ENCODE peak calls at places on chromosomes 2 and 18, in six cellular contexts. P, Q, V, U, O and B are unnamed samples.

GRCh38 chr2:195848119-195848899 is 191.3 kb downstream of the SLC39A10 start:
- DNase-seq in P (no peak), Q (no peak), V (no peak), U (no peak), O (no peak), B (no peak)

GRCh38 chr18:21303913-21304312 is 61.9 kb downstream of the GREB1L start:
- DNase-seq in P (no peak), Q (no peak), V (no peak), U (no peak), O (peak), B (no peak)

GRCh38 chr2:237501892-237502513 is 15.0 kb downstream of the MLPH start:
- DNase-seq in P (no peak), Q (peak), V (peak), U (no peak), O (no peak), B (no peak)

GRCh38 chr2:109601693-109602250 is 12.0 kb downstream of the SEPTIN10 start:
- DNase-seq in P (no peak), Q (no peak), V (no peak), U (no peak), O (no peak), B (no peak)

GRCh38 chr2:28231110-28231621 is 161.5 kb upstream of the FOSL2 start:
- DNase-seq in P (no peak), Q (peak), V (peak), U (no peak), O (no peak), B (no peak)

GRCh38 chr18:79786781-79787526 is 10.8 kb upstream of the KCNG2 start:
- DNase-seq in P (no peak), Q (peak), V (peak), U (no peak), O (no peak), B (no peak)

GRCh38 chr2:23631391-23631790 is 246.4 kb downstream of the KLHL29 start:
- DNase-seq in P (no peak), Q (no peak), V (no peak), U (no peak), O (no peak), B (no peak)

GRCh38 chr18:5238371-5238758 is 41.3 kb upstream of the AKAIN1 start:
- DNase-seq in P (no peak), Q (peak), V (peak), U (no peak), O (peak), B (peak)

GRCh38 chr2:100993294-100993693 is 8.8 kb upstream of the RPL31 start:
- DNase-seq in P (no peak), Q (no peak), V (no peak), U (no peak), O (no peak), B (no peak)

GRCh38 chr2:17228461-17228860 is 289.8 kb downstream of the RAD51AP2 start:
- DNase-seq in P (no peak), Q (no peak), V (no peak), U (no peak), O (peak), B (no peak)

GRCh38 chr2:162435676-162436075 is 91.7 kb downstream of the GCA start:
- DNase-seq in P (no peak), Q (no peak), V (peak), U (no peak), O (peak), B (no peak)

GRCh38 chr2:25187729-25188350 is 19.5 kb upstream of the POMC start:
- DNase-seq in P (no peak), Q (no peak), V (no peak), U (no peak), O (no peak), B (no peak)

GRCh38 chr18:13403786-13404549 is 185.4 kb downstream of the LDLRAD4 start:
- DNase-seq in P (no peak), Q (no peak), V (no peak), U (no peak), O (no peak), B (no peak)

GRCh38 chr2:147374410-147374811 is 470.4 kb upstream of the ACVR2A start:
- DNase-seq in P (no peak), Q (no peak), V (no peak), U (no peak), O (no peak), B (no peak)

DNA sequence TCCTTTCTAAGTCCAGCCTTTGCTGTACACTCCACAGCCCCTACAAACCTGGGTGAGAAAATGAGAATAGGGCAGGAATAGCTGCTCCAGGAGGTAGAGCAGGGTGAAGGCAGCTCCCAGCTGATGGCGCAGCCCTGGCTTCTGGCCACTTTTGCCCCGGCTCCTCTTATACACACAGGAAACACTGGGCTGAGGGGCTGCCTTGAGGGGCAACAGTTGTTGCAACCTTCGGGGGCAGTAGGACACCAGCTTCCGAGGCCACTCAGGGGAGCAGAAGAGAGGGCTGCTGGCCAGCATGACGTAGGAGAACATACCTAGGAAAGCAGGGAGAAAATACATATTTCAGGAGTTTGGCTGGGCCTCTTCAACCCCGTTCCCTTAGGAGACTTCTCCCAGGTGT is 8.1 kb downstream of the GGCX start:
- DNase-seq in P (no peak), Q (no peak), V (no peak), U (no peak), O (no peak), B (no peak)
- H4K91ac ChIP-seq in P (no peak), Q (no peak), V (no peak), U (no peak), O (no peak), B (no peak)

GRCh38 chr2:219527076-219527394 is 12.8 kb downstream of the ASIC4 start:
- DNase-seq in P (no peak), Q (no peak), V (no peak), U (no peak), O (no peak), B (no peak)
- H4K91ac ChIP-seq in P (no peak), Q (no peak), V (no peak), U (no peak), O (no peak), B (no peak)

GRCh38 chr2:240786871-240787311 is 33.1 kb downstream of the KIF1A start:
- DNase-seq in P (no peak), Q (no peak), V (no peak), U (no peak), O (no peak), B (no peak)

GRCh38 chr2:240784629-240785423 is 35.2 kb downstream of the KIF1A start:
- DNase-seq in P (no peak), Q (no peak), V (no peak), U (no peak), O (no peak), B (no peak)

GRCh38 chr2:240787521-240788472 is 32.2 kb downstream of the KIF1A start:
- DNase-seq in P (no peak), Q (no peak), V (no peak), U (no peak), O (no peak), B (no peak)

GRCh38 chr2:240785424-240786335 is 34.3 kb downstream of the KIF1A start:
- DNase-seq in P (no peak), Q (no peak), V (no peak), U (no peak), O (no peak), B (no peak)

DNA sequence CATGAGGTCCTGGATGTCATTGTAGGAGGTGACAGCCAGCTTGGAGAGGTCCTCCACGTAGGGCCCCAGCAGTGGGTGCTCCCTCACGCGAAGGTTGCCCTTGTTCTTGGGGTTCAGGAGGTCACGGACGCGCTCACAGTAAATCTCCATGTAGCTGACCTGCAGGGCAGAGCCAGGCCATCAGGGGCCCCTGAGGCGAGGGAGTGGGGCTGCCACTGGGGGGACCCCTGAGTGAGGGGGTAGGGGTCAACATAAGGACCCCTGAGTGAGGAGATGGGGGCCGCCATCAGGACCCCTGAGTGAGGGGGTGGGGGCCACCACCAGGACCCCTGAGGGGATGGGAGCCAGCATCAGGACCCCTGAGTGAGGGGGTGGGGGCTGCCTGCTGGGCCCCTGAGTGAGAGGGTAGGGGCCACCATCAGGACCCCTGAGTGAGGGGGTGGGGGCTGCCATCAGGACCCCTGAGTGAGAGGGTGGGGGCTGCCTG is 33.6 kb downstream of the KIF1A start:
- DNase-seq in P (no peak), Q (no peak), V (no peak), U (no peak), O (no peak), B (no peak)
- H4K91ac ChIP-seq in P (no peak), Q (no peak), V (no peak), U (no peak), O (no peak), B (no peak)

DNA sequence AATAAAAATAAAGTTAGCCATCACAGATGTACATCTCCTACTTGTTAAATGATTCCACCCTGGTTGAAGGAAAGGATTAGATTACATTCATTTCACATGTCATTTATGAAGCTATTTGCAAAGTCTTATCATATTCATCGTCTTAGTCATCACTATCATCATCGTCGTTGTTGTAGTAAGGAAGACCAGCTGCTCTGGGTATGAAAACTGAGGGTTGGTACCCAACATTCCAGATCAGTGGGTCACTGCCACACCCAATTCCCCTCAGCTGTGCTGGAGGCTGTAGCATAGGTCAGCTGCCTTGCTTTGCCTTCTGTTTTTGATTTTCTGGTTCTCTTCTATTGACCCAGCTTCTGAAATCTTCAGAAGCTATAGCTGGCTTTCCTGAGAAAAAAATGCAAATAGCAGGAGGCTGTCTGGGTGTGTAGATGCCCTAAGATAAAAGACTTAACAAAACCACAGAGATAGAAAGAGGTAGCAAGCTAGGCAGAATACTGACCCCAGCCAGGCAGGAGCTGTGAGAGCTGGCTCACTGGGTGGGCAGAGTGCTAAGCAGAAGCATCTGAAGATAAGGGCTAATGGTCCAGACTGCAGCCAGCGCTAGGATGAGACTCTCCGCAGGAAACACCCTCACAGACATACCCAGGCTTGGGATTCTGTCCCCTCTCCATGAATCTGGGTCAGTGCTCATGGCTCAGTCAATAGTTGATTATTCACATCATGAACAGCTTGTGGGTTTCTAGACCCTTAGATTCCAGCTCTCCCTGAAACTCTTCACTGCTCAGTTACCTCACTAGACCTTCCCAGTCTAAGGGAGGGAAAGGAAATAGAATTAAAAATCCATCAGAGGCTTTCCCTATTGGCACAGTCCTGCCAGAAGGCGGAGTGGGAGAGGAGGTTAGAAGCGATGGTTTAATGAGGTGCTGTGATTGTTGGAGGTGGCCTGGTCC is 21.2 kb upstream of the CCBE1 start:
- DNase-seq in P (no peak), Q (peak), V (peak), U (no peak), O (peak), B (no peak)
- H4K91ac ChIP-seq in P (no peak), Q (peak), V (no peak), U (no peak), O (peak), B (no peak)

DNA sequence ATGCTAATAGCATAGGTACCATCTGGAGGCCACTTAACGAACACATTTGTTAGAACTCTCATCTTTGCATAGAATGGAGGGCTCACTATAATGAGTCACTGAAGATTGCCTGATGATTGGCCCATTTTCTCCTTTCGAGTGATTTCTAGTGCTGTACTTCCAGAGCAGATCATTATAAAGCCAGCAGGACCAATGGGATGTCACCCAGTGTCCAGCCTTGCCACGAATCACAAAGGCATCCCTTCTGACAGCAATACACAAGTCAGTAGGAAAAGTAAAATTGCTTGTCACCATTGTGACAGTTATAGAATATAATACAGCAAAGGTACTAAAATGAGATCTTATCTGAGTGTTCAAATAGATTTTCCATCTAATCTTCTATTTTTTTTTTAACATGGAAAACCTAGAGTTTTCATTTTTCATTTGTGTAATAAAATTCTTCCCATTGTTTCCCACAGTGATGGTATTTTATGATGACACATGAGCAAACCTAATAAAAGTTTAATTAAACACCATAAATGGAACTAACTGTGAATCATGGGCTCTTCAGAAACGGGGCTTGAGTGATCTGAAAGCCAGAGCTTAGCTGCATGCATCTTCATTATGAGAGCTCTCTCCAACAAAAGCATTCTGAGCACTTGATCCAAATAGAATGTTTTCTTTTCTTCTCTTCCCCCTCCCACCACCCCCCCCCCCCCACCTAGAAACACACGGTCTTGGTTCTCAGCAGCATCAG is 82.0 kb upstream of the REV1 start:
- DNase-seq in P (no peak), Q (no peak), V (no peak), U (no peak), O (no peak), B (no peak)
- H4K91ac ChIP-seq in P (no peak), Q (no peak), V (no peak), U (no peak), O (no peak), B (no peak)

GRCh38 chr2:33190393-33190937 is 243.7 kb downstream of the LTBP1 start:
- DNase-seq in P (no peak), Q (peak), V (no peak), U (no peak), O (no peak), B (no peak)
- H4K91ac ChIP-seq in P (no peak), Q (peak), V (no peak), U (no peak), O (no peak), B (no peak)

GRCh38 chr2:216875861-216876260 is 16.0 kb upstream of the TNP1 start:
- DNase-seq in P (no peak), Q (no peak), V (no peak), U (no peak), O (no peak), B (no peak)
- H4K91ac ChIP-seq in P (no peak), Q (no peak), V (no peak), U (no peak), O (no peak), B (no peak)